ENCODE peak calls at places on chromosomes 3 and 15, in seven cellular contexts. R is aorta; K is CD8-positive, alpha-beta T cell; M is spleen; B is cardiac muscle cell; O is mucosa of descending colon; S is transverse colon. T is an unnamed sample.

GRCh38 chr15:78418239-78418638 is 19.8 kb upstream of the IREB2 start:
- DNase-seq in R (no peak), K (no peak), M (no peak), B (no peak), O (no peak), S (no peak), T (no peak)

GRCh38 chr3:117622130-117622841 is 912.7 kb downstream of the TUSC7 start:
- DNase-seq in R (no peak), K (no peak), M (no peak), B (no peak), O (no peak), S (no peak), T (no peak)

GRCh38 chr3:180073561-180073960 is 36.8 kb upstream of the PEX5L start:
- DNase-seq in R (no peak), K (no peak), M (no peak), B (no peak), O (no peak), S (no peak), T (no peak)

GRCh38 chr15:86837631-86838030 is 758.0 kb downstream of the AGBL1 start:
- DNase-seq in R (no peak), K (no peak), M (no peak), B (no peak), O (no peak), S (no peak), T (no peak)

GRCh38 chr3:90069748-90070147 is 962.3 kb downstream of the EPHA3 start:
- DNase-seq in R (no peak), K (no peak), M (no peak), B (no peak), O (no peak), S (no peak), T (no peak)

GRCh38 chr3:135966875-135967274 is 1.3 kb downstream of the PPP2R3A start:
- DNase-seq in R (no peak), K (no peak), M (no peak), B (no peak), O (no peak), S (no peak), T (no peak)

GRCh38 chr3:189839576-189839975 is 208.4 kb downstream of the TP63 start:
- DNase-seq in R (no peak), K (no peak), M (no peak), B (no peak), O (no peak), S (no peak), T (no peak)

GRCh38 chr3:116267139-116267538 is 178.1 kb downstream of the LSAMP start:
- DNase-seq in R (no peak), K (no peak), M (no peak), B (no peak), O (no peak), S (no peak), T (no peak)

GRCh38 chr15:70212288-70212962 is 114.7 kb upstream of the TLE3 start:
- DNase-seq in R (no peak), K (no peak), M (no peak), B (peak; percentile 85), O (no peak), S (no peak), T (no peak)

GRCh38 chr3:62167566-62168262 is 205.6 kb downstream of the FEZF2 start:
- DNase-seq in R (no peak), K (no peak), M (no peak), B (no peak), O (no peak), S (no peak), T (no peak)

GRCh38 chr3:55487376-55488241 is 503 bp upstream of the WNT5A start:
- DNase-seq in R (no peak), K (no peak), M (no peak), B (peak; percentile 68), O (peak; percentile 53), S (peak; percentile 39), T (no peak)

GRCh38 chr3:94115482-94115881 is 52.6 kb downstream of the NSUN3 start:
- DNase-seq in R (no peak), K (no peak), M (no peak), B (no peak), O (no peak), S (no peak), T (no peak)

DNA sequence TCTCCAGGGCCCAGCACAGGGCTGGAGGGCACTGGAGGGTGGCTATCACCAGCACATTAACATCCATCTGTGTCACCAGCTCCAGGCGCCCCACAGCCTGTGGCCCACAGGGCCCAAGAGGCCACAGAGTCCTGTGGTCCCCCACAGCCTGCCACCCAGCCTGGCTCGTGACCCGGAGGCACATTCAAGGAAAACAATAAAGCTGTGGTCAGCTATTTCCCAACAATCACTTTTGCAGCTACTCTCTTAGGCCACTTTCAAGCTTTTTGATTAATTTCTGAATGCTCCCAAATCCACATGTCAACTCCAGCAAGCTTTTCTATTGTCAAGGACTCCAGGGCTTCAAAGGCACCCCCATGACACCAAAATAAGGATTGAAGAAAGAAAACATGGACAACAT is 16.7 kb downstream of the IDH2 start:
- DNase-seq in R (no peak), K (no peak), M (no peak), B (no peak), O (no peak), S (no peak), T (no peak)
- H3K36me3 ChIP-seq in R (no peaks in the 10 kb centered on the region), K (peaks cover 24% of the 10 kb centered on the region), M (peaks cover 36% of the 10 kb centered on the region), B (peaks cover 52% of the 10 kb centered on the region), O (peaks cover 9% of the 10 kb centered on the region), S (peaks cover 5% of the 10 kb centered on the region), T (peaks cover 64% of the 10 kb centered on the region)

GRCh38 chr15:66145242-66146182 is 108.0 kb downstream of the MEGF11 start:
- DNase-seq in R (no peak), K (no peak), M (no peak), B (no peak), O (no peak), S (no peak), T (no peak)
- H3K36me3 ChIP-seq in R (no peaks in the 10 kb centered on the region), K (no peaks in the 10 kb centered on the region), M (no peaks in the 10 kb centered on the region), B (no peaks in the 10 kb centered on the region), O (no peaks in the 10 kb centered on the region), S (no peaks in the 10 kb centered on the region), T (no peaks in the 10 kb centered on the region)

GRCh38 chr3:125267460-125267859 is 54.9 kb upstream of the SLC12A8 start:
- DNase-seq in R (no peak), K (no peak), M (no peak), B (no peak), O (no peak), S (no peak), T (no peak)
- H3K36me3 ChIP-seq in R (no peaks in the 10 kb centered on the region), K (no peaks in the 10 kb centered on the region), M (peaks cover 7% of the 10 kb centered on the region), B (peaks cover 16% of the 10 kb centered on the region), O (no peaks in the 10 kb centered on the region), S (no peaks in the 10 kb centered on the region), T (no peaks in the 10 kb centered on the region)

DNA sequence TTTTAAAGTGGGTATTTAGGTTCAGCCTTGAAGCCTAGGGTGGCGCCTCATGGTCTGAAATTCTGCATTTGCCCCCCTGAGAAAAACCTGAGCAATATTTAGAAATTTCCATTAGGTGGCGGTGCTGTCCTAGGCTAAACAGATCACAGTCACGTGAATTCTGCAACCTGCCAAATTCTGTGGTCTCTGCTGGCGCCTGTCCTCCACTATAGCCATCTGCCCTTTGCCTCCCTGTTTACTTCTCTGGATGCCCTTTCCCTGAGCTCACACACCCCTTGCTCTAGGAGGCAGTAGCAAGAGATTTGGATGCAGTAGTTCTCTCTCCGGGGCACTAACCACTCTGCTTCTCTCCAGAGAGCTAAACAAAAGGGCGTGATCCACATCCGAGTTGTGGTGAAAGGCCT is 9.1 kb downstream of the MRPS11 start:
- DNase-seq in R (no peak), K (no peak), M (no peak), B (peak; percentile 63), O (no peak), S (no peak), T (peak; percentile 25)
- H3K36me3 ChIP-seq in R (peaks cover 2% of the 10 kb centered on the region), K (peaks cover 18% of the 10 kb centered on the region), M (peaks cover 51% of the 10 kb centered on the region), B (peaks cover 32% of the 10 kb centered on the region), O (no peaks in the 10 kb centered on the region), S (no peaks in the 10 kb centered on the region), T (peaks cover 30% of the 10 kb centered on the region)

DNA sequence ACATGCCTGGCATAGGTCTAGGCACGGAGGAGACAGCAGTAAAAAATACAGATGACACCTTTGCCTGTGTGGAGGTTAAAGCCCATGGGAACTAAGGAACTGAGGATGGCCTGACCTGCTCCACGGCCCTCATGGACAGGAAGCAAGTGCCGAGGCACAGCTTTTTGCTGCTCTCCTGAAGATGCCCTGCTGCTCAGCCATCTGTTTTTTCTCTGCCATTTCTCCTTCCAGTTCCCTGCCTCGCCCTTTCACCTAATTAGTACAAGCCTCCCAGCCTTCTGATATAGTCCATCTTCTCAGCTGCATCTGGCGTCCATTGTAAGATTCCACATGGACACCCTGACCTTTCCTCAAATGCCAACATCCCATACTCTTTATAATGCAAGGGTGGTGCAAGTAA is 11.8 kb upstream of the CXCR6 start:
- DNase-seq in R (no peak), K (no peak), M (no peak), B (no peak), O (no peak), S (no peak), T (no peak)
- H3K36me3 ChIP-seq in R (no peaks in the 10 kb centered on the region), K (peaks cover 79% of the 10 kb centered on the region), M (peaks cover 73% of the 10 kb centered on the region), B (peaks cover 18% of the 10 kb centered on the region), O (peaks cover 7% of the 10 kb centered on the region), S (no peaks in the 10 kb centered on the region), T (peaks cover 83% of the 10 kb centered on the region)

GRCh38 chr15:68191555-68191954 is 13.6 kb downstream of the CALML4 start:
- DNase-seq in R (no peak), K (no peak), M (no peak), B (no peak), O (no peak), S (no peak), T (no peak)
- H3K36me3 ChIP-seq in R (no peaks in the 10 kb centered on the region), K (peaks cover 12% of the 10 kb centered on the region), M (peaks cover 38% of the 10 kb centered on the region), B (peaks cover 8% of the 10 kb centered on the region), O (no peaks in the 10 kb centered on the region), S (no peaks in the 10 kb centered on the region), T (peaks cover 21% of the 10 kb centered on the region)

DNA sequence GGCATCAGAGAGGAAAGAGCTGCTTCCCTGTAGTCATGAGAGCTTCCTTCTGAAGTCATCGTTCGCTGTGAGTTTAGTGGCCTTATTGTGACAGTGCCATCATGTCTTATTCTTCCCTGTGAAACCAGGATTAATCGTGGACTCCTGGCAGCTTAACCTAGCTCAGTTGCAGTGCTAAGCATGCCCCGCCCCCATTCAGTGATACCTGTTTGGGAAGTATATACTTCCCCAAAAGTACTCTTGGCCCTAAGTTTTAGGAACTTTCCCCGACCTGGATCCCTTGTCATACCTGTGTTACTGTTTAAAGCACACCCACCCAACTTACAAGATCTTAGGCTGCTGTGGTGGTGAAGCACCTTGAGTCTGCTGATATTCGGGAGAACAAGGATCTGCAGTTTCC is 32.1 kb upstream of the TIMP4 start:
- DNase-seq in R (no peak), K (no peak), M (no peak), B (no peak), O (no peak), S (no peak), T (no peak)
- H3K36me3 ChIP-seq in R (no peaks in the 10 kb centered on the region), K (no peaks in the 10 kb centered on the region), M (no peaks in the 10 kb centered on the region), B (no peaks in the 10 kb centered on the region), O (no peaks in the 10 kb centered on the region), S (no peaks in the 10 kb centered on the region), T (no peaks in the 10 kb centered on the region)